ENCODE peak calls at places on chromosomes 4 and X, in four cellular contexts. N, H, U and A are unnamed samples.

GRCh38 chr4:106495498-106495897 is 126.9 kb upstream of the GIMD1 start:
- DNase-seq in N (no peak), H (no peak), U (no peak), A (no peak)

GRCh38 chr4:101304916-101305315 is 42.4 kb downstream of the PPP3CA start:
- DNase-seq in N (peak), H (no peak), U (no peak), A (no peak)

GRCh38 chr4:3832536-3833220 is 66.5 kb downstream of the ADRA2C start:
- DNase-seq in N (no peak), H (no peak), U (no peak), A (no peak)

GRCh38 chr4:139014391-139015268 is 951 bp upstream of the NOCT start:
- DNase-seq in N (peak), H (no peak), U (no peak), A (no peak)

GRCh38 chrX:15301924-15302323 is 13.5 kb downstream of the ASB11 start:
- DNase-seq in N (no peak), H (no peak), U (peak), A (no peak)

GRCh38 chr4:8760561-8760960 is 111.1 kb downstream of the HMX1 start:
- DNase-seq in N (no peak), H (peak), U (no peak), A (no peak)

GRCh38 chr4:121360496-121360895 is 20.3 kb downstream of the QRFPR start:
- DNase-seq in N (no peak), H (no peak), U (no peak), A (no peak)

GRCh38 chrX:46180258-46180687 is 364.9 kb downstream of the ZNF674 start:
- DNase-seq in N (peak), H (no peak), U (peak), A (no peak)

GRCh38 chrX:1322393-1322792 is 14.2 kb upstream of the IL3RA start:
- DNase-seq in N (no peak), H (no peak), U (peak), A (no peak)